ENCODE peak calls at places on chromosomes 7 and 10, in ten cellular contexts. K, T, N, I, B, G, P, M, H and O are unnamed samples.

GRCh38 chr10:28991738-28992270 is 297.1 kb upstream of the LYZL1 start:
- DNase-seq in K (no peak), T (peak; percentile 73), N (peak; percentile 40), I (no peak), B (peak; percentile 69), G (peak; percentile 68), P (peak; percentile 46), M (peak; percentile 20), H (peak; percentile 74), O (peak; percentile 44)

GRCh38 chr10:62175256-62175655 is 93.4 kb downstream of the RTKN2 start:
- DNase-seq in K (no peak), T (peak; percentile 45), N (no peak), I (no peak), B (no peak), G (no peak), P (no peak), M (no peak), H (no peak), O (no peak)

GRCh38 chr10:77390481-77390891 is 247.1 kb downstream of the KCNMA1 start:
- DNase-seq in K (no peak), T (no peak), N (no peak), I (no peak), B (peak; percentile 29), G (no peak), P (no peak), M (no peak), H (no peak), O (no peak)

GRCh38 chr7:22920664-22921063 is 93.3 kb downstream of the HYCC1 start:
- DNase-seq in K (no peak), T (no peak), N (no peak), I (no peak), B (peak; percentile 38), G (no peak), P (no peak), M (no peak), H (no peak), O (no peak)

GRCh38 chr7:71612892-71613291 is 480.9 kb downstream of the GALNT17 start:
- DNase-seq in K (no peak), T (no peak), N (no peak), I (no peak), B (no peak), G (no peak), P (no peak), M (no peak), H (no peak), O (peak; percentile 37)

GRCh38 chr7:47307311-47307710 is 274.6 kb downstream of the TNS3 start:
- DNase-seq in K (no peak), T (no peak), N (no peak), I (no peak), B (no peak), G (no peak), P (no peak), M (no peak), H (no peak), O (no peak)

GRCh38 chr7:150756858-150757257 is 19.6 kb downstream of the GIMAP5 start:
- DNase-seq in K (no peak), T (peak; percentile 3), N (no peak), I (no peak), B (peak; percentile 7), G (no peak), P (peak; percentile 58), M (peak; percentile 52), H (no peak), O (no peak)

GRCh38 chr7:1150400-1151002 is 9.5 kb downstream of the ZFAND2A start:
- DNase-seq in K (no peak), T (no peak), N (no peak), I (no peak), B (no peak), G (no peak), P (no peak), M (no peak), H (no peak), O (no peak)

GRCh38 chr10:100143756-100144155 is 42.1 kb downstream of the ERLIN1 start:
- DNase-seq in K (no peak), T (no peak), N (no peak), I (no peak), B (no peak), G (no peak), P (no peak), M (no peak), H (no peak), O (no peak)

GRCh38 chr7:127644484-127644883 is 7.5 kb upstream of the SND1 start:
- DNase-seq in K (no peak), T (no peak), N (no peak), I (no peak), B (no peak), G (no peak), P (no peak), M (no peak), H (no peak), O (no peak)

GRCh38 chr10:129940617-129941198 is 23.4 kb downstream of the EBF3 start:
- DNase-seq in K (no peak), T (no peak), N (no peak), I (no peak), B (no peak), G (no peak), P (no peak), M (no peak), H (no peak), O (no peak)

GRCh38 chr7:73742753-73743641 is 4.4 kb upstream of the ABHD11 start:
- DNase-seq in K (peak; percentile 96), T (no peak), N (no peak), I (no peak), B (no peak), G (peak; percentile 96), P (no peak), M (no peak), H (peak; percentile 97), O (no peak)

DNA sequence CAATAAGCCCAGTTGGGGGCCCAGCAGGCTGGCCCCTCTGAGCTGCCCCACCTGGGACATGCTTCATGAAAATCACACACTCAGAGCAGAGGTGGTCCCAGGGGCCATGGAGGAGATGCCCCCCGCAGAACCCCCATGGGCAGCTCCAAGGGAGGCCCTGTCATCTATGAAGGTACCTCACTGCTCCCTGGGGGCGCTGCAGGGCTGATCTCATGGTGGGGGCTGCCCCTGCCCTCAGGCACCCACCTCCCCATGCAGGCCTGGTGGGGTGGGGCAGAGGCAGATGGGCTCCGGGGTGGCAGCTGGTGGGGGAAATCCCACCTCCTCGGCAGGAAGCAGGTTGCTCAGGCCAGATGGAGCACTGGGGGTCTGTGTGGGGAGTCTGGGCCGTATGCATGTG is 60.5 kb downstream of the YKT6 start:
- DNase-seq in K (no peak), T (no peak), N (no peak), I (no peak), B (no peak), G (no peak), P (no peak), M (peak; percentile 57), H (no peak), O (no peak)
- TF ChIP-seq CTCF in K (no peak), T (no peak), N (no peak), I (no peak), B (no peak), G (no peak), P (no peak), M (peak; percentile 18), H (no peak), O (no peak)

GRCh38 chr10:30705625-30706149 is 76.1 kb upstream of the LYZL2 start:
- DNase-seq in K (no peak), T (no peak), N (no peak), I (no peak), B (no peak), G (no peak), P (peak; percentile 71), M (no peak), H (no peak), O (no peak)

GRCh38 chr10:30708234-30708633 is 78.7 kb upstream of the LYZL2 start:
- DNase-seq in K (no peak), T (no peak), N (no peak), I (no peak), B (no peak), G (no peak), P (no peak), M (no peak), H (no peak), O (no peak)

GRCh38 chr10:30705086-30705624 is 75.6 kb upstream of the LYZL2 start:
- DNase-seq in K (no peak), T (no peak), N (no peak), I (no peak), B (no peak), G (no peak), P (peak; percentile 79), M (peak; percentile 27), H (no peak), O (no peak)

GRCh38 chr10:30709700-30710358 is 80.3 kb upstream of the LYZL2 start:
- DNase-seq in K (no peak), T (no peak), N (no peak), I (no peak), B (no peak), G (no peak), P (no peak), M (no peak), H (no peak), O (no peak)

DNA sequence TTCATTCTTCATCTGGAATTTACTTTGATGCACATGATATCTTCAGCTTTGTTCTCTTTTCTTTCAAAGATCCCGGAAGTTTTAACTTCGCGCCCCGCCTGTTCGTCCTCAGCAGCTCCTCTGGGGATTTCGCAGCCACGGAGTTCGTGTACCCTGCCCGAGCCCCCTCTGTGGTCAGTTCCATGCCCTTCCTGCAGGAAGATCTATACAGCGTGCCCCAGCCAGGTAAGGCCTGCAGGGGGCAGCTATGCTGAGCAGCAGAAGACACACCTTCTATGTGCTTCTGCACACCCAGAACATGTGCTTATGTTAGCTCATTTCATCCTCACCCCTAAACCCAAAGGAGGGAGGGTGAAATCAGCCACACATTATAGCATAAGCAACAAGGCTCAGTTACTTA is 79.7 kb upstream of the LYZL2 start:
- DNase-seq in K (no peak), T (no peak), N (no peak), I (no peak), B (no peak), G (no peak), P (no peak), M (no peak), H (no peak), O (no peak)
- TF ChIP-seq CTCF in K (no peak), T (peak; percentile 10), N (no peak), I (no peak), B (peak; percentile 13), G (peak; percentile 45), P (peak; percentile 44), M (no peak), H (no peak), O (no peak)

GRCh38 chr10:32139223-32140073 is 83.2 kb upstream of the KIF5B start:
- DNase-seq in K (peak; percentile 82), T (peak; percentile 95), N (peak; percentile 84), I (peak; percentile 85), B (peak; percentile 97), G (peak; percentile 89), P (peak; percentile 27), M (no peak), H (peak; percentile 85), O (peak; percentile 22)
- TF ChIP-seq CTCF in K (no peak), T (peak; percentile 9), N (no peak), I (no peak), B (peak; percentile 9), G (peak; percentile 23), P (no peak), M (no peak), H (no peak), O (no peak)

DNA sequence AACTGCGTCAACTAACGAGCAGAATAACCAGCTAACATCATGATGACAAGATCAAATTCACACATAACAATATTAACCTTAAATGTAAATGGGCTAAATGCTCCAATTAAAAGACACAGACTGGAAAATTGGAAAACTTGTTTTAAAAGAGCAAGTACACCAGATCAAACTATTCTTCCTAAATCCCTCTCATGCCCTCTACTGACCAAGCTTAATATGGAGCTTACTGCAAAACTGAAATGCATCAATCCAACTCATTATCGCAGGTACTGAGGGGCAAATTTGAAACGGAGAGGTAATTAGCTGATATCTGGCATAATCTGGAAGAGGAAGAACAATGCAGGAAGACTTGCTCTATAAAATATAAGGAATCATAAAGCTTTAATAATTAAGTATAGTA is 1223.8 kb downstream of the NXPH1 start:
- DNase-seq in K (no peak), T (no peak), N (no peak), I (no peak), B (no peak), G (no peak), P (no peak), M (no peak), H (no peak), O (no peak)
- TF ChIP-seq CTCF in K (no peak), T (no peak), N (no peak), I (no peak), B (no peak), G (no peak), P (peak; percentile 10), M (no peak), H (peak; percentile 35), O (no peak)